ENCODE peak calls at places on chromosomes 6 and 20, in eight cellular contexts. U, E, H, N, Q, Z, M and D are unnamed samples. For H3K4me1, the result is how much of the 10 kb centered on the place peaks cover.

GRCh38 chr6:159908535-159908934 is 17.7 kb downstream of the MAS1 start:
- DNase-seq in U (no peak), M (no peak), Z (no peak), H (no peak), E (no peak), Q (no peak), N (no peak), D (no peak)

GRCh38 chr20:35192071-35192872 is 20.4 kb downstream of the PROCR start:
- DNase-seq in M (peak), Q (no peak), U (no peak), Z (peak), N (no peak), H (no peak), E (no peak), D (peak)

GRCh38 chr6:4271761-4272505 is 136.6 kb upstream of the ECI2 start:
- DNase-seq in Z (no peak), Q (no peak), U (no peak), N (no peak), M (no peak), H (no peak), E (no peak), D (no peak)

GRCh38 chr6:39599996-39600395 is 125.2 kb downstream of the KIF6 start:
- DNase-seq in H (no peak), N (no peak), M (no peak), Z (no peak), E (no peak), U (no peak), Q (no peak), D (no peak)

GRCh38 chr20:47749367-47749766 is 35.9 kb downstream of the SULF2 start:
- DNase-seq in E (no peak), M (no peak), Z (peak), U (no peak), Q (no peak), N (no peak), H (no peak), D (peak)

GRCh38 chr6:84719152-84719551 is 45.2 kb downstream of the TBX18 start:
- DNase-seq in N (no peak), Q (no peak), Z (no peak), M (no peak), H (no peak), E (no peak), U (no peak), D (no peak)

GRCh38 chr6:27263886-27264285 is 16.4 kb downstream of the PRSS16 start:
- DNase-seq in M (no peak), U (no peak), Z (no peak), N (no peak), E (no peak), H (no peak), Q (no peak), D (no peak)

GRCh38 chr6:128216917-128217316 is 303.5 kb downstream of the PTPRK start:
- DNase-seq in U (no peak), Q (no peak), H (no peak), M (no peak), Z (peak), E (no peak), N (no peak), D (no peak)

GRCh38 chr6:160678230-160678629 is 14.2 kb upstream of the LPA start:
- DNase-seq in N (no peak), E (no peak), Z (peak), M (no peak), H (no peak), Q (no peak), U (no peak), D (no peak)

GRCh38 chr6:75428204-75428603 is 65.4 kb downstream of the FILIP1 start:
- DNase-seq in Q (no peak), H (no peak), E (no peak), U (no peak), N (no peak), M (no peak), Z (no peak), D (no peak)

GRCh38 chr6:138689849-138690248 is 83.7 kb upstream of the CCDC28A start:
- DNase-seq in H (no peak), M (no peak), Z (peak), E (no peak), N (no peak), U (no peak), Q (no peak), D (no peak)

GRCh38 chr6:47161176-47161687 is 119.1 kb upstream of the ADGRF1 start:
- DNase-seq in M (peak), Z (peak), U (peak), E (no peak), Q (no peak), H (no peak), N (no peak), D (no peak)

GRCh38 chr6:17744019-17744756 is 37.5 kb upstream of the NUP153 start:
- DNase-seq in N (no peak), U (no peak), M (no peak), Q (no peak), H (no peak), Z (no peak), E (no peak), D (no peak)

GRCh38 chr20:63693975-63694595 is 2.4 kb upstream of the TNFRSF6B start:
- DNase-seq in N (no peak), E (no peak), M (no peak), Q (peak), Z (no peak), H (no peak), U (no peak), D (no peak)

GRCh38 chr6:138975815-138976214 is 12.2 kb downstream of the REPS1 start:
- DNase-seq in N (no peak), Z (no peak), Q (no peak), E (no peak), M (no peak), U (no peak), H (no peak), D (no peak)

GRCh38 chr6:80226156-80226555 is 119.7 kb downstream of the BCKDHB start:
- DNase-seq in U (no peak), E (no peak), H (no peak), M (no peak), Z (no peak), N (no peak), Q (no peak), D (no peak)

GRCh38 chr6:27568226-27568889 is 95.5 kb upstream of the ZNF184 start:
- DNase-seq in Q (no peak), M (no peak), U (no peak), H (peak), Z (no peak), N (no peak), E (no peak), D (no peak)

GRCh38 chr20:49171928-49172327 is 16.2 kb downstream of the STAU1 start:
- DNase-seq in H (no peak), Q (no peak), N (no peak), Z (no peak), U (no peak), M (no peak), E (no peak), D (no peak)

GRCh38 chr20:20364016-20364746 is 3.7 kb upstream of the INSM1 start:
- DNase-seq in H (peak), U (no peak), M (no peak), N (no peak), Z (no peak), Q (no peak), E (no peak), D (no peak)

GRCh38 chr6:109458774-109459531 is 3.4 kb upstream of the MICAL1 start:
- DNase-seq in N (no peak), Z (no peak), E (peak), U (no peak), Q (no peak), M (peak), H (no peak), D (no peak)

GRCh38 chr6:113994934-113995342 is 24.0 kb upstream of the HDAC2 start:
- DNase-seq in H (peak), N (no peak), Q (no peak), U (peak), M (peak), E (no peak), Z (peak), D (no peak)

GRCh38 chr6:125357515-125358256 is 55.9 kb upstream of the HDDC2 start:
- DNase-seq in H (no peak), Q (no peak), N (no peak), U (no peak), E (no peak), Z (no peak), M (no peak), D (no peak)

GRCh38 chr6:73854998-73855718 is 159.2 kb downstream of the CD109 start:
- DNase-seq in N (no peak), H (no peak), Q (no peak), Z (peak), E (no peak), M (peak), U (peak), D (no peak)

GRCh38 chr20:44104807-44105517 is 82.0 kb downstream of the JPH2 start:
- DNase-seq in M (no peak), E (no peak), Z (peak), N (no peak), Q (no peak), H (no peak), U (no peak), D (no peak)

GRCh38 chr6:150685860-150686259 is 86.2 kb downstream of the PLEKHG1 start:
- DNase-seq in M (no peak), N (no peak), H (peak), U (peak), Q (no peak), Z (peak), E (peak), D (no peak)

GRCh38 chr20:25032478-25033183 is 25.3 kb downstream of the ACSS1 start:
- DNase-seq in H (peak), Z (peak), N (peak), E (no peak), U (no peak), Q (peak), M (peak), D (peak)

GRCh38 chr6:151036869-151037680 is 171.6 kb downstream of the MTHFD1L start:
- DNase-seq in N (no peak), U (peak), Z (peak), M (no peak), E (no peak), H (no peak), Q (no peak), D (no peak)

GRCh38 chr6:142387997-142388815 is 86.4 kb downstream of the ADGRG6 start:
- DNase-seq in Z (peak), H (no peak), E (no peak), N (no peak), Q (no peak), U (no peak), M (no peak), D (no peak)

GRCh38 chr6:162090734-162091133 is 636.8 kb downstream of the PRKN start:
- DNase-seq in M (no peak), E (no peak), H (no peak), U (no peak), Q (no peak), N (no peak), Z (peak), D (no peak)

GRCh38 chr6:43386492-43386891 is 17.0 kb upstream of the ZNF318 start:
- DNase-seq in H (no peak), E (no peak), Q (no peak), N (no peak), M (no peak), Z (no peak), U (no peak), D (no peak)

GRCh38 chr6:389622-390021 is 1.9 kb upstream of the IRF4 start:
- DNase-seq in E (no peak), H (no peak), M (no peak), U (no peak), N (no peak), Q (no peak), Z (no peak), D (no peak)

GRCh38 chr6:100665041-100665380 is 200.3 kb upstream of the SIM1 start:
- DNase-seq in N (no peak), M (no peak), U (no peak), E (no peak), Q (no peak), H (no peak), Z (no peak), D (no peak)

GRCh38 chr6:134447883-134448387 is 130.0 kb upstream of the SGK1 start:
- DNase-seq in E (no peak), Q (no peak), U (no peak), H (no peak), M (peak), N (no peak), Z (peak), D (no peak)

GRCh38 chr6:45722876-45723275 is 292.8 kb downstream of the CLIC5 start:
- DNase-seq in E (no peak), H (no peak), N (no peak), U (no peak), M (no peak), Q (no peak), Z (peak), D (no peak)

GRCh38 chr6:8914700-8915099 is 479.4 kb upstream of the SLC35B3 start:
- DNase-seq in N (no peak), Q (no peak), H (no peak), U (no peak), M (no peak), E (no peak), Z (peak), D (no peak)

GRCh38 chr6:135183532-135184440 is 2.7 kb downstream of the MYB start:
- DNase-seq in E (peak), Q (no peak), Z (peak), M (peak), H (peak), U (peak), N (peak), D (no peak)

GRCh38 chr6:35426074-35426473 is 26.1 kb upstream of the FANCE start:
- DNase-seq in U (no peak), H (no peak), N (no peak), Q (no peak), Z (no peak), E (no peak), M (peak), D (no peak)

GRCh38 chr20:8212286-8212685 is 80.2 kb downstream of the PLCB1 start:
- DNase-seq in E (no peak), H (no peak), U (no peak), M (no peak), Z (no peak), Q (no peak), N (no peak), D (no peak)

GRCh38 chr20:19942611-19943010 is 74.6 kb upstream of the NAA20 start:
- DNase-seq in H (no peak), Q (no peak), N (no peak), E (no peak), M (no peak), U (no peak), Z (no peak), D (no peak)

GRCh38 chr20:33392016-33392415 is 9.3 kb downstream of the CDK5RAP1 start:
- DNase-seq in H (no peak), Z (no peak), Q (no peak), U (no peak), E (no peak), N (no peak), M (no peak), D (no peak)

DNA sequence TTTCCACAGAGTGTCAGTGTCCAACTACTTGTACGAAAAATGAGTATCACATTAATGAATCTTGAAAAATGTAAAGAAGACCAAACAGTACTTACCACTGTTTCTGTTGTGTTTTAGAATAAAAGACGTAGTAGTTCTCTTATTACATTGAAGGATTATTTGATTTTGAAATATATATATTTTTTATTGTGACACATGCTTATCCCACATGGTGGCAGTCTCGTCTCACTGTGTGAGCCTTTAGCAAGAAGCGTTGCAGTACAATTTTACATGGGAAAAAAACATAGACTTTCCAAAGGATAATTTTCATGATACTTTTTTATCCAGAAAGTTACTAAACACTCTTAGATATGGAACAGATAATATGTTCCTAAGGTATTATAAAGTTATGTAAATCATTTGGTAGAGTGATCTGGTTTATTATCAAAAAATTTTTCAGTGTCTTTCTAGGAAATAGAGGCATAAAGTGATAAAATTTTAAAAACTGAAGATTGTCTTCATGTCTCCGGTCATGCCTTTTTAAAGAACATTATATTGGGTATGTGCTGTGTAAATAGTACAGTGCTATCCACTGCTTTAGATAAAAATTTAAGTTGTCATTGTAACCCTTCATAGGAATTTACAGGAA is 117.5 kb upstream of the SAMD5 start:
- DNase-seq in E (no peak), Z (peak), M (no peak), H (no peak), N (no peak), U (peak), Q (no peak), D (no peak)
- TF ChIP-seq CTCF in E (no peak), Z (peak), M (peak), H (peak), N (no peak), U (peak), Q (peak), D (no peak)

DNA sequence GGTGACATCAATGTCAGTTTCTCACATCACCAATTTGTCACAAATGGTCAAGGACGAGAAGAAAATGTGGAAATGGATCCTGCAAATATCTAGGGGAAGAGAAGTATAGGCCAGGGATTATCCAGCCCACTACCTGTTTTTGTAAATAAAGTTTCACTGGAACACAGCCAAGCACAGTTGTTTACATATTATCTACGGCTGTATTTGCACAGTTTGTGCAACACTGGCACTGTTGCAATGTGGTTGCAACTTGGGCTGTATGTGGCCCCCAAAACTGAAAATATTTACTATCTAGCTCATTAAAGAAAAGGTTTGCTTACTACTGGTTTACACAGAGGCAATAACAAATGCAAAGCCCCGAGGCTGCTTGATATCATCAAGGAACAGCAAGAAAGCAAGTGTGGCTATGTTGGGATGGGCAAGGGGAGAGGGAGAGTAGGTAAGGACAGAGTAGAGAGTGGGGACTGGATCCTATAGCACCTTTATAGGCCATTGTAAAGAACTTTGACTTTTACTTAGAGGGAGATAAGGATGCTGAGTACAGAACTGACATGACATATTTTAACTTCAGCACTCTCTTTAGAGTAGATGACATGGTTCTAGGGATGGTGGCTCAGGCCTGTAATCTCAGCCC is 11.8 kb upstream of the STXBP5 start:
- DNase-seq in H (no peak), Q (no peak), N (no peak), E (no peak), Z (no peak), M (peak), U (no peak), D (no peak)
- H3K27ac ChIP-seq in H (no peak), Q (no peak), N (no peak), E (no peak), Z (no peak), M (no peak), U (no peak), D (no peak)

GRCh38 chr6:154488276-154488627 is 22.2 kb downstream of the CNKSR3 start:
- DNase-seq in E (no peak), U (no peak), Z (no peak), H (no peak), M (no peak), Q (no peak), N (no peak), D (no peak)

GRCh38 chr6:154491567-154492470 is 18.7 kb downstream of the CNKSR3 start:
- DNase-seq in U (no peak), H (no peak), M (no peak), N (no peak), Z (no peak), Q (no peak), E (no peak), D (no peak)

GRCh38 chr6:154485784-154486183 is 24.7 kb downstream of the CNKSR3 start:
- DNase-seq in Z (no peak), H (no peak), M (no peak), U (no peak), N (no peak), Q (no peak), E (no peak), D (no peak)

GRCh38 chr6:154487367-154488275 is 22.9 kb downstream of the CNKSR3 start:
- DNase-seq in E (no peak), Q (no peak), N (no peak), H (no peak), M (no peak), Z (no peak), U (no peak), D (no peak)

DNA sequence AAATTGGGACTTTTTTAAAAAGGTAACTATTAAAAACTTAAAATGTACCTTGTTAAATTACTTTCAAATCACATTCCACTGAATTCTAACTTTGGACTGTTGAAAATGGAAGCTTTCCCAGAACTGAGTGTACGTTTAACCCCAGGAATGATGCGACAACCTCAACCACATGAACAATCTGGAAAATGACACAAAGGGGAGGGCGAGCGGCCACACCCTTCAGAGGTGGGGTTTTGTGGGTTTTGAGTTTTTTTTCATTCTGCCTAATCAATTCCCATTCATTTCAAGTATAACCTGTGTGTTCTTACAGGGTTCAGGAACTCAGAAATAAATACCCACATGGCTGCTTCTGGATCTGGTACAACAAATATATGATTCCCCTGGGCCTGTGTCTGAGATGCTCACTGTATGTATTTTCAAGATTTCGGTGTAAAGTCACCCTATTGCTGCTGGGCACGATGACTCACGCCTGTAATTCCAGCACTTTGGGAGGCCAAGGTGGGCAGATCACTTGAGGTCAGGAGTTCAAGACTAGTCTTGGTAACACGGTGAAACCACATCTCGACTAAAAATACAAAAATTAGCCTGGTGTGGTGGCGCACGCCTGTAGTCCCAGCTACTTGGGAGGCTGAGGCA is 21.6 kb downstream of the CNKSR3 start:
- DNase-seq in Q (no peak), E (no peak), N (no peak), U (peak), Z (no peak), M (no peak), H (no peak), D (no peak)
- H3K4me1 ChIP-seq in Q (under half), E (under half), N (under half), U (under half), Z (under half), M (half or more), H (under half), D (under half)

DNA sequence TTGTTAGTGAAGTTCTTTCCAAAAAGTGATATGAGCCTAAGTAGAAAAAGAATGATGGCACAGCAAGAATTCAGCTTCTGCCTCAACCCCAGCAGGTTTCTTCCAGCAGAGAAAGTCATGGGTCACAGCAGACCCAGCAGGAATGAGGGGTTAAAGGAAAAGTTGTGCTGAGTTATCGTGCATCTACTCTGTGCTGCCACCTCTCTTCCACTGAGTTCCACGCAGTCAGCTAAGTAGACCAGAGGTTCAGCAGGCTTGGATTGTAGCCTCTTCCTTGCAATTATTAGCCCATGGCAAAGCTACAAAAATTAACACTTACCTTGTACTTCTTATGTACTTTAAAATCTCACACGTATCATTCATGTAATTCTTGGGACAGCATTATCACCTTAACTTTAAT is 510.8 kb downstream of the PTPRT start:
- DNase-seq in M (peak), E (no peak), N (no peak), Q (no peak), H (peak), Z (no peak), U (no peak), D (no peak)
- TF ChIP-seq CTCF in M (peak), E (no peak), N (peak), Q (peak), H (peak), Z (no peak), U (no peak), D (no peak)

GRCh38 chr20:31355981-31356380 is 12.4 kb upstream of the DEFB118 start:
- DNase-seq in Z (no peak), E (no peak), N (no peak), Q (no peak), H (no peak), U (no peak), M (no peak), D (no peak)
- H3K27ac ChIP-seq in Z (no peak), E (no peak), N (no peak), Q (no peak), H (no peak), U (no peak), M (no peak), D (no peak)